ENCODE peak calls at places on chromosome 10, in ten cellular contexts. C is psoas muscle, X is uterus, L is activated B cell treated with CpG ODN at 0.5 μM for 24 hours, T is ovary, N is bronchial epithelial cell, H is IMR-90, E is GM13977, J is A549, R is mucosa of descending colon. P is an unnamed sample.

GRCh38 chr10:106513328-106513727 is 651.2 kb downstream of the SORCS1 start:
- DNase-seq in C (no peak), X (no peak), L (no peak), T (no peak), N (peak; percentile 62), H (peak; percentile 1), E (no peak), J (no peak), R (no peak), P (no peak)

GRCh38 chr10:116521424-116522305 is 24.1 kb upstream of the PNLIP start:
- DNase-seq in C (no peak), X (no peak), L (no peak), T (no peak), N (peak; percentile 50), H (peak; percentile 52), E (peak; percentile 55), J (peak; percentile 45), R (no peak), P (peak; percentile 47)

GRCh38 chr10:22997102-22997501 is 69.2 kb downstream of the ARMC3 start:
- DNase-seq in C (no peak), X (no peak), L (no peak), T (peak; percentile 36), N (peak; percentile 39), H (peak; percentile 15), E (no peak), J (peak; percentile 38), R (no peak), P (peak; percentile 14)

GRCh38 chr10:22753786-22754185 is 39.4 kb upstream of the PIP4K2A start:
- DNase-seq in C (no peak), X (no peak), L (no peak), T (no peak), N (no peak), H (no peak), E (no peak), J (no peak), R (no peak), P (no peak)

GRCh38 chr10:75244487-75245353 is 9.0 kb upstream of the COMTD1 start:
- DNase-seq in C (no peak), X (no peak), L (no peak), T (no peak), N (no peak), H (no peak), E (no peak), J (no peak), R (no peak), P (no peak)

GRCh38 chr10:117413928-117414618 is 38.8 kb upstream of the PDZD8 start:
- DNase-seq in C (no peak), X (no peak), L (no peak), T (no peak), N (peak; percentile 90), H (no peak), E (no peak), J (peak; percentile 71), R (no peak), P (no peak)

GRCh38 chr10:78401882-78402367 is 368.3 kb downstream of the RPS24 start:
- DNase-seq in C (no peak), X (no peak), L (no peak), T (peak; percentile 67), N (no peak), H (no peak), E (no peak), J (no peak), R (no peak), P (no peak)

GRCh38 chr10:122419890-122420623 is 34.4 kb upstream of the ARMS2 start:
- DNase-seq in C (no peak), X (no peak), L (no peak), T (peak; percentile 39), N (peak; percentile 57), H (peak; percentile 85), E (no peak), J (no peak), R (no peak), P (no peak)

GRCh38 chr10:79019961-79020491 is 48.7 kb upstream of the ZMIZ1 start:
- DNase-seq in C (peak; percentile 77), X (peak; percentile 80), L (no peak), T (peak; percentile 75), N (peak; percentile 64), H (peak; percentile 23), E (no peak), J (no peak), R (no peak), P (no peak)

GRCh38 chr10:88851706-88852105 is at the start of gene ANKRD22:
- DNase-seq in C (no peak), X (no peak), L (no peak), T (no peak), N (peak; percentile 100), H (peak; percentile 75), E (no peak), J (peak; percentile 38), R (peak; percentile 74), P (no peak)

DNA sequence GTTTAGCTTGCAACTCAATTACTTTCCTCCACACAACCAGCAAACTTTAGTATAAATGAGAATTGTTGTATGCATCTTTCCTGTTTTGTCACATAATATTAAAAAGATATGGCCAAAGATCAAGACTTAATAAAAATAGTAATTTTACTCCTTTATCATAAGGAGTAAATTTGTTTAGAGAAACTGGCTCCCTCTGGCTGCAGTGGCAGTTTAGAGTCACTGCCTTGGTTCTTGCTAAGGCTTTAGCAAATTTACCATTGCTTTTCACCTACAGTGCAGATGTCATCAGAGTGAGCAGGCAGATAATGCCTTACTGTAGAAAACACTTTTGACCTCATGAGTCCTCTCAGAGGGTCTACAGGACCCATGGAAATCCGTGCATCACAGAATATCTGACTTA is 2.6 kb downstream of the PRPF18 start:
- DNase-seq in C (no peak), X (no peak), L (no peak), T (no peak), N (no peak), H (no peak), E (no peak), J (no peak), R (no peak), P (no peak)
- TF ChIP-seq CTCF in C (no peak), X (no peak), L (no peak), T (no peak), N (peak; percentile 4), H (no peak), E (peak; percentile 10), J (no peak), R (no peak), P (no peak)

GRCh38 chr10:101231912-101232689 is 2.8 kb upstream of the LBX1 start:
- DNase-seq in C (no peak), X (no peak), L (no peak), T (no peak), N (no peak), H (no peak), E (no peak), J (no peak), R (no peak), P (no peak)
- TF ChIP-seq CTCF in C (no peak), X (no peak), L (no peak), T (no peak), N (no peak), H (no peak), E (no peak), J (no peak), R (no peak), P (no peak)

DNA sequence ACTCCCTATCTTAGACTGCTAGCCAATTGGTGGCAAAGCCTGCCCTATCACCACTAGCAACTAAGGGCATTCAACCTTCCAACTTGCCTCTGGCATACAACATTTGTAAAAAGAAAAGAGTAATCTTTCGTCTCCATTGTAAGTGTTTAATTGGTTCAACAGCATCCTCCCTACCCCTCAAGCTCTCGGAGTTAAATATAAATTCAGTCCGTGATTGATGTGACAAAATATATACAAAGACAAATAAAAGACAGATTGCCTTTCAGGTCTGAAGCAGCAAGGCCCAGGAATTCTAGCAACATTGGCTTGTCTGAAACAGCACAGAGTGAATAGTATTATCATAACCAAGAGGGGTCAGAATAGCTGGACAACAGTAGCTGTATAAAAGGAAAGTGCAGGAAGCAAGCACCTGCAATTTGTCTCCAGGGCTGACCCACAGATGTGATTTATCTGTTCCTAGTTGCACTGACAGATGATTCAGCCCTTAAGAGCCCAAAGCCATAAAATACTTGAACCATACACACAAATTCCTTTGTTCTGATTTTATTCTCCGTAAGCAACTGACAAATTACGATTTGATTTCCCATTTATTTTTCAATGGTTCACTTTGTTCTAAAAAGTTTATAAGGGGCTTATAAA is 47.7 kb upstream of the ANKRD1 start:
- DNase-seq in C (no peak), X (no peak), L (no peak), T (no peak), N (no peak), H (peak; percentile 83), E (no peak), J (peak; percentile 31), R (no peak), P (no peak)
- TF ChIP-seq CTCF in C (no peak), X (no peak), L (no peak), T (no peak), N (no peak), H (no peak), E (no peak), J (no peak), R (no peak), P (no peak)

GRCh38 chr10:4316166-4316810 is 509.7 kb upstream of the AKR1E2 start:
- DNase-seq in C (peak; percentile 56), X (no peak), L (no peak), T (no peak), N (no peak), H (peak; percentile 89), E (no peak), J (no peak), R (no peak), P (peak; percentile 5)
- TF ChIP-seq CTCF in C (peak; percentile 17), X (no peak), L (no peak), T (no peak), N (no peak), H (peak; percentile 29), E (no peak), J (no peak), R (no peak), P (no peak)

P was measured in neural crest cell.